ENCODE peak calls at places on chromosomes 12 and 14, in four cellular contexts. T is stimulated activated CD8-positive, alpha-beta memory T cell treated with anti-CD3 and anti-CD28 coated beads, Interleukin-15, amount 100 ng/mL, for 24 hours; G is HS-5; J is cardiac fibroblast. Q is an unnamed sample.

GRCh38 chr12:57590892-57591566 is at the start of gene PIP4K2C:
- DNase-seq in J (peak; percentile 56), T (peak; percentile 56), G (no peak), Q (no peak)

GRCh38 chr12:65196762-65197567 is 27.6 kb downstream of the LEMD3 start:
- DNase-seq in T (no peak), J (no peak), G (no peak), Q (no peak)

GRCh38 chr14:76931629-76932402 is 96.7 kb downstream of the IRF2BPL start:
- DNase-seq in G (no peak), J (no peak), T (no peak), Q (no peak)

GRCh38 chr12:96335270-96335669 is 65.0 kb downstream of the CDK17 start:
- DNase-seq in G (no peak), J (no peak), T (no peak), Q (no peak)

GRCh38 chr12:79414252-79414651 is 276.5 kb downstream of the PAWR start:
- DNase-seq in T (no peak), J (no peak), G (no peak), Q (no peak)

GRCh38 chr12:13880613-13881012 is 100.8 kb downstream of the GRIN2B start:
- DNase-seq in G (no peak), J (no peak), T (no peak), Q (no peak)

GRCh38 chr12:128829870-128830504 is 6.2 kb upstream of the SLC15A4 start:
- DNase-seq in G (no peak), T (no peak), J (no peak), Q (no peak)

GRCh38 chr12:6899837-6900519 is 4.6 kb upstream of the LRRC23 start:
- DNase-seq in G (no peak), T (no peak), J (peak; percentile 84), Q (no peak)

GRCh38 chr12:46374286-46374685 is 1.7 kb upstream of the SLC38A2 start:
- DNase-seq in J (no peak), G (no peak), T (no peak), Q (no peak)

GRCh38 chr12:118981285-118982201 is at the start of gene SRRM4:
- DNase-seq in G (no peak), T (no peak), J (no peak), Q (no peak)

GRCh38 chr14:101721951-101722661 is 39.4 kb upstream of the PPP2R5C start:
- DNase-seq in T (no peak), G (no peak), J (no peak), Q (peak; percentile 82)

GRCh38 chr14:81323621-81324400 is 76.3 kb downstream of the STON2 start:
- DNase-seq in T (no peak), J (no peak), G (no peak), Q (no peak)

GRCh38 chr12:75784591-75784990 is 247.0 kb downstream of the PHLDA1 start:
- DNase-seq in J (peak; percentile 42), G (no peak), T (no peak), Q (no peak)

GRCh38 chr12:6120796-6121473 is 3.5 kb downstream of the VWF start:
- DNase-seq in J (no peak), G (no peak), T (no peak), Q (no peak)

GRCh38 chr12:46921048-46921753 is 95.4 kb upstream of the SLC38A4 start:
- DNase-seq in G (no peak), J (peak; percentile 33), T (no peak), Q (no peak)

GRCh38 chr12:128797119-128798118 is 26.3 kb downstream of the SLC15A4 start:
- DNase-seq in T (no peak), J (no peak), G (no peak), Q (no peak)

GRCh38 chr12:117456076-117456475 is 94.7 kb upstream of the NOS1 start:
- DNase-seq in J (no peak), T (no peak), G (no peak), Q (no peak)

GRCh38 chr14:56112781-56113180 is 5.4 kb upstream of the PELI2 start:
- DNase-seq in G (no peak), T (no peak), J (no peak), Q (no peak)

GRCh38 chr14:33916663-33917565 is 34.0 kb downstream of the EGLN3 start:
- DNase-seq in T (no peak), J (peak; percentile 64), G (peak; percentile 6), Q (peak; percentile 14)

GRCh38 chr12:20194171-20194570 is 174.2 kb upstream of the PDE3A start:
- DNase-seq in T (no peak), G (no peak), J (peak; percentile 66), Q (no peak)